ENCODE peak calls at places on chromosomes 2 and 18, in seven cellular contexts. One of them, this sample, is unnamed.

GRCh38 chr2:21042958-21043743 is 722 bp downstream of the APOB start:
- DNase-seq in RWPE1: peak; percentile 56
- DNase-seq in NCI-H1092 treated with DMSO at 0.1 percent for 48 hours: peak; percentile 7
- DNase-seq in T-helper 1 cell: peak; percentile 30
- DNase-seq in Ammon's horn: peak; percentile 82
- DNase-seq in CD4-positive, alpha-beta memory T cell: peak; percentile 26
- DNase-seq in HT1080: peak; percentile 30
- DNase-seq in this sample: peak; percentile 27

GRCh38 chr2:119625226-119625625 is 53.8 kb upstream of the TMEM177 start:
- DNase-seq in RWPE1: no peak
- DNase-seq in NCI-H1092 treated with DMSO at 0.1 percent for 48 hours: no peak
- DNase-seq in T-helper 1 cell: no peak
- DNase-seq in Ammon's horn: no peak
- DNase-seq in CD4-positive, alpha-beta memory T cell: no peak
- DNase-seq in HT1080: no peak
- DNase-seq in this sample: no peak

GRCh38 chr18:49565656-49566055 is 3.8 kb downstream of the LIPG start:
- DNase-seq in RWPE1: no peak
- DNase-seq in NCI-H1092 treated with DMSO at 0.1 percent for 48 hours: peak; percentile 94
- DNase-seq in T-helper 1 cell: no peak
- DNase-seq in Ammon's horn: peak; percentile 90
- DNase-seq in CD4-positive, alpha-beta memory T cell: no peak
- DNase-seq in HT1080: no peak
- DNase-seq in this sample: no peak

GRCh38 chr2:3405876-3406275 is 26.4 kb downstream of the TRAPPC12 start:
- DNase-seq in RWPE1: no peak
- DNase-seq in NCI-H1092 treated with DMSO at 0.1 percent for 48 hours: no peak
- DNase-seq in T-helper 1 cell: no peak
- DNase-seq in Ammon's horn: no peak
- DNase-seq in CD4-positive, alpha-beta memory T cell: no peak
- DNase-seq in HT1080: no peak
- DNase-seq in this sample: no peak

GRCh38 chr2:169091761-169092523 is 22.6 kb downstream of the DHRS9 start:
- DNase-seq in RWPE1: peak; percentile 85
- DNase-seq in NCI-H1092 treated with DMSO at 0.1 percent for 48 hours: no peak
- DNase-seq in T-helper 1 cell: no peak
- DNase-seq in Ammon's horn: no peak
- DNase-seq in CD4-positive, alpha-beta memory T cell: no peak
- DNase-seq in HT1080: peak; percentile 60
- DNase-seq in this sample: no peak

GRCh38 chr18:68725341-68725740 is 10.4 kb upstream of the TMX3 start:
- DNase-seq in RWPE1: no peak
- DNase-seq in NCI-H1092 treated with DMSO at 0.1 percent for 48 hours: no peak
- DNase-seq in T-helper 1 cell: no peak
- DNase-seq in Ammon's horn: no peak
- DNase-seq in CD4-positive, alpha-beta memory T cell: no peak
- DNase-seq in HT1080: peak; percentile 67
- DNase-seq in this sample: no peak

GRCh38 chr2:232278534-232278933 is 100.0 kb upstream of the ALPP start:
- DNase-seq in RWPE1: no peak
- DNase-seq in NCI-H1092 treated with DMSO at 0.1 percent for 48 hours: no peak
- DNase-seq in T-helper 1 cell: no peak
- DNase-seq in Ammon's horn: no peak
- DNase-seq in CD4-positive, alpha-beta memory T cell: no peak
- DNase-seq in HT1080: no peak
- DNase-seq in this sample: no peak

GRCh38 chr2:142150453-142150852 is 19.6 kb upstream of the LRP1B start:
- DNase-seq in RWPE1: no peak
- DNase-seq in NCI-H1092 treated with DMSO at 0.1 percent for 48 hours: no peak
- DNase-seq in T-helper 1 cell: no peak
- DNase-seq in Ammon's horn: no peak
- DNase-seq in CD4-positive, alpha-beta memory T cell: no peak
- DNase-seq in HT1080: no peak
- DNase-seq in this sample: no peak

GRCh38 chr2:140654565-140654964 is 1476.3 kb downstream of the LRP1B start:
- DNase-seq in RWPE1: no peak
- DNase-seq in NCI-H1092 treated with DMSO at 0.1 percent for 48 hours: no peak
- DNase-seq in T-helper 1 cell: no peak
- DNase-seq in Ammon's horn: no peak
- DNase-seq in CD4-positive, alpha-beta memory T cell: no peak
- DNase-seq in HT1080: no peak
- DNase-seq in this sample: no peak

GRCh38 chr2:224222320-224222719 is 179.6 kb downstream of the FAM124B start:
- DNase-seq in RWPE1: no peak
- DNase-seq in NCI-H1092 treated with DMSO at 0.1 percent for 48 hours: no peak
- DNase-seq in T-helper 1 cell: no peak
- DNase-seq in Ammon's horn: no peak
- DNase-seq in CD4-positive, alpha-beta memory T cell: no peak
- DNase-seq in HT1080: peak; percentile 52
- DNase-seq in this sample: no peak

GRCh38 chr2:18988557-18989232 is 369.7 kb downstream of the OSR1 start:
- DNase-seq in RWPE1: no peak
- DNase-seq in NCI-H1092 treated with DMSO at 0.1 percent for 48 hours: no peak
- DNase-seq in T-helper 1 cell: no peak
- DNase-seq in Ammon's horn: no peak
- DNase-seq in CD4-positive, alpha-beta memory T cell: no peak
- DNase-seq in HT1080: no peak
- DNase-seq in this sample: no peak

GRCh38 chr2:117982376-117983033 is 31.4 kb downstream of the CCDC93 start:
- DNase-seq in RWPE1: no peak
- DNase-seq in NCI-H1092 treated with DMSO at 0.1 percent for 48 hours: no peak
- DNase-seq in T-helper 1 cell: no peak
- DNase-seq in Ammon's horn: no peak
- DNase-seq in CD4-positive, alpha-beta memory T cell: no peak
- DNase-seq in HT1080: no peak
- DNase-seq in this sample: no peak

GRCh38 chr18:10329116-10329515 is 125.3 kb upstream of the APCDD1 start:
- DNase-seq in RWPE1: no peak
- DNase-seq in NCI-H1092 treated with DMSO at 0.1 percent for 48 hours: no peak
- DNase-seq in T-helper 1 cell: no peak
- DNase-seq in Ammon's horn: no peak
- DNase-seq in CD4-positive, alpha-beta memory T cell: no peak
- DNase-seq in HT1080: no peak
- DNase-seq in this sample: no peak

GRCh38 chr2:96760036-96760985 is at the start of gene CNNM4:
- DNase-seq in RWPE1: peak; percentile 96
- DNase-seq in NCI-H1092 treated with DMSO at 0.1 percent for 48 hours: peak; percentile 85
- DNase-seq in T-helper 1 cell: peak; percentile 90
- DNase-seq in Ammon's horn: peak; percentile 95
- DNase-seq in CD4-positive, alpha-beta memory T cell: peak; percentile 91
- DNase-seq in HT1080: peak; percentile 82
- DNase-seq in this sample: peak; percentile 89

GRCh38 chr2:30971291-30972025 is 164.2 kb upstream of the CAPN13 start:
- DNase-seq in RWPE1: no peak
- DNase-seq in NCI-H1092 treated with DMSO at 0.1 percent for 48 hours: no peak
- DNase-seq in T-helper 1 cell: no peak
- DNase-seq in Ammon's horn: no peak
- DNase-seq in CD4-positive, alpha-beta memory T cell: no peak
- DNase-seq in HT1080: no peak
- DNase-seq in this sample: no peak

GRCh38 chr2:9558948-9559381 is 3.3 kb upstream of the ADAM17 start:
- DNase-seq in RWPE1: peak; percentile 64
- DNase-seq in NCI-H1092 treated with DMSO at 0.1 percent for 48 hours: no peak
- DNase-seq in T-helper 1 cell: no peak
- DNase-seq in Ammon's horn: no peak
- DNase-seq in CD4-positive, alpha-beta memory T cell: no peak
- DNase-seq in HT1080: peak; percentile 74
- DNase-seq in this sample: no peak

GRCh38 chr2:175414872-175415487 is 233.5 kb upstream of the ATP5MC3 start:
- DNase-seq in RWPE1: peak; percentile 66
- DNase-seq in NCI-H1092 treated with DMSO at 0.1 percent for 48 hours: peak; percentile 56
- DNase-seq in T-helper 1 cell: no peak
- DNase-seq in Ammon's horn: peak; percentile 29
- DNase-seq in CD4-positive, alpha-beta memory T cell: no peak
- DNase-seq in HT1080: peak; percentile 65
- DNase-seq in this sample: no peak

GRCh38 chr2:28515176-28515751 is 19.4 kb downstream of the PLB1 start:
- DNase-seq in RWPE1: no peak
- DNase-seq in NCI-H1092 treated with DMSO at 0.1 percent for 48 hours: no peak
- DNase-seq in T-helper 1 cell: no peak
- DNase-seq in Ammon's horn: no peak
- DNase-seq in CD4-positive, alpha-beta memory T cell: no peak
- DNase-seq in HT1080: no peak
- DNase-seq in this sample: no peak

GRCh38 chr18:27861539-27861938 is 315.4 kb downstream of the CDH2 start:
- DNase-seq in RWPE1: no peak
- DNase-seq in NCI-H1092 treated with DMSO at 0.1 percent for 48 hours: peak; percentile 100
- DNase-seq in T-helper 1 cell: no peak
- DNase-seq in Ammon's horn: no peak
- DNase-seq in CD4-positive, alpha-beta memory T cell: no peak
- DNase-seq in HT1080: no peak
- DNase-seq in this sample: no peak

GRCh38 chr18:55403555-55403954 is 184.4 kb downstream of the TCF4 start:
- DNase-seq in RWPE1: no peak
- DNase-seq in NCI-H1092 treated with DMSO at 0.1 percent for 48 hours: no peak
- DNase-seq in T-helper 1 cell: no peak
- DNase-seq in Ammon's horn: no peak
- DNase-seq in CD4-positive, alpha-beta memory T cell: no peak
- DNase-seq in HT1080: no peak
- DNase-seq in this sample: no peak

GRCh38 chr2:136188086-136188485 is 70.1 kb upstream of the CXCR4 start:
- DNase-seq in RWPE1: no peak
- DNase-seq in NCI-H1092 treated with DMSO at 0.1 percent for 48 hours: no peak
- DNase-seq in T-helper 1 cell: no peak
- DNase-seq in Ammon's horn: no peak
- DNase-seq in CD4-positive, alpha-beta memory T cell: no peak
- DNase-seq in HT1080: no peak
- DNase-seq in this sample: no peak

GRCh38 chr2:33069894-33070651 is 123.3 kb downstream of the LTBP1 start:
- DNase-seq in RWPE1: peak; percentile 90
- DNase-seq in NCI-H1092 treated with DMSO at 0.1 percent for 48 hours: no peak
- DNase-seq in T-helper 1 cell: no peak
- DNase-seq in Ammon's horn: no peak
- DNase-seq in CD4-positive, alpha-beta memory T cell: no peak
- DNase-seq in HT1080: peak; percentile 100
- DNase-seq in this sample: peak; percentile 4

GRCh38 chr2:220756653-220757052 is 815.5 kb downstream of the EPHA4 start:
- DNase-seq in RWPE1: no peak
- DNase-seq in NCI-H1092 treated with DMSO at 0.1 percent for 48 hours: no peak
- DNase-seq in T-helper 1 cell: no peak
- DNase-seq in Ammon's horn: no peak
- DNase-seq in CD4-positive, alpha-beta memory T cell: peak; percentile 0
- DNase-seq in HT1080: no peak
- DNase-seq in this sample: no peak

GRCh38 chr18:41170346-41170745 is 784.7 kb upstream of the PIK3C3 start:
- DNase-seq in RWPE1: no peak
- DNase-seq in NCI-H1092 treated with DMSO at 0.1 percent for 48 hours: no peak
- DNase-seq in T-helper 1 cell: no peak
- DNase-seq in Ammon's horn: no peak
- DNase-seq in CD4-positive, alpha-beta memory T cell: no peak
- DNase-seq in HT1080: no peak
- DNase-seq in this sample: no peak

GRCh38 chr2:28363676-28364075 is 29.0 kb upstream of the FOSL2 start:
- DNase-seq in RWPE1: no peak
- DNase-seq in NCI-H1092 treated with DMSO at 0.1 percent for 48 hours: no peak
- DNase-seq in T-helper 1 cell: no peak
- DNase-seq in Ammon's horn: no peak
- DNase-seq in CD4-positive, alpha-beta memory T cell: no peak
- DNase-seq in HT1080: no peak
- DNase-seq in this sample: no peak